ENCODE peak calls at places on chromosomes 2 and 18, in five cellular contexts. D is neuronal stem cell, J is mesenchymal stem cell, S is H1, P is IMR-90. T is an unnamed sample.

GRCh38 chr2:188291617-188292445 is at the start of gene GULP1:
- DNase-seq in D (peak), J (peak), S (peak), P (peak), T (peak)

GRCh38 chr2:168201211-168201610 is 46.2 kb downstream of the STK39 start:
- DNase-seq in D (no peak), J (no peak), S (no peak), P (no peak), T (no peak)

GRCh38 chr2:221705478-221705877 is 133.4 kb upstream of the EPHA4 start:
- DNase-seq in D (no peak), J (no peak), S (no peak), P (no peak), T (no peak)

GRCh38 chr18:40037386-40037785 is 1917.6 kb upstream of the PIK3C3 start:
- DNase-seq in D (no peak), J (no peak), S (no peak), P (no peak), T (no peak)

GRCh38 chr2:203759692-203760365 is 53.4 kb downstream of the CD28 start:
- DNase-seq in D (no peak), J (peak), S (no peak), P (peak), T (no peak)

GRCh38 chr18:72652990-72653593 is 109.0 kb upstream of the CBLN2 start:
- DNase-seq in D (peak), J (peak), S (peak), P (no peak), T (peak)

GRCh38 chr2:71884303-71885042 is 263.2 kb downstream of the CYP26B1 start:
- DNase-seq in D (no peak), J (peak), S (peak), P (peak), T (no peak)

GRCh38 chr18:67200665-67201064 is 315.9 kb downstream of the DSEL start:
- DNase-seq in D (no peak), J (no peak), S (no peak), P (no peak), T (no peak)

GRCh38 chr2:72895759-72896281 is 8.6 kb downstream of the SPR start:
- DNase-seq in D (no peak), J (peak), S (no peak), P (peak), T (no peak)

GRCh38 chr2:40358783-40359182 is 93.1 kb downstream of the SLC8A1 start:
- DNase-seq in D (no peak), J (no peak), S (no peak), P (no peak), T (no peak)

GRCh38 chr2:64643838-64644219 is 9.9 kb downstream of the SERTAD2 start:
- DNase-seq in D (no peak), J (no peak), S (no peak), P (no peak), T (no peak)

GRCh38 chr18:59005266-59005665 is 134.4 kb upstream of the SEC11C start:
- DNase-seq in D (no peak), J (peak), S (peak), P (peak), T (peak)

GRCh38 chr2:234706086-234706485 is 209.2 kb upstream of the ARL4C start:
- DNase-seq in D (no peak), J (no peak), S (no peak), P (no peak), T (no peak)

GRCh38 chr2:171405546-171405945 is 28.2 kb downstream of the METTL8 start:
- DNase-seq in D (no peak), J (no peak), S (no peak), P (no peak), T (no peak)

GRCh38 chr2:43370705-43371104 is 144.3 kb upstream of the ZFP36L2 start:
- DNase-seq in D (no peak), J (peak), S (no peak), P (no peak), T (no peak)

GRCh38 chr2:30666307-30666874 is 140.9 kb downstream of the CAPN13 start:
- DNase-seq in D (no peak), J (peak), S (no peak), P (peak), T (peak)

GRCh38 chr2:65922030-65922429 is 489.6 kb upstream of the SPRED2 start:
- DNase-seq in D (no peak), J (no peak), S (no peak), P (no peak), T (no peak)

GRCh38 chr2:63743170-63743975 is 98.3 kb upstream of the UGP2 start:
- DNase-seq in D (no peak), J (no peak), S (no peak), P (no peak), T (no peak)

GRCh38 chr2:28408764-28409599 is 16.3 kb downstream of the FOSL2 start:
- DNase-seq in D (no peak), J (peak), S (no peak), P (peak), T (no peak)

GRCh38 chr2:49490710-49491109 is 336.4 kb upstream of the FSHR start:
- DNase-seq in D (peak), J (peak), S (peak), P (no peak), T (peak)

GRCh38 chr18:49016648-49017539 is 66.1 kb upstream of the SMAD7 start:
- DNase-seq in D (peak), J (peak), S (peak), P (peak), T (peak)

GRCh38 chr18:31274915-31275314 is 43.0 kb upstream of the DSG1 start:
- DNase-seq in D (no peak), J (peak), S (no peak), P (no peak), T (no peak)

GRCh38 chr2:194166818-194167217 is 1490.2 kb upstream of the SLC39A10 start:
- DNase-seq in D (no peak), J (peak), S (no peak), P (no peak), T (no peak)

GRCh38 chr2:27204566-27204965 is 7.3 kb upstream of the ATRAID start:
- DNase-seq in D (no peak), J (no peak), S (no peak), P (no peak), T (no peak)

GRCh38 chr2:196372811-196373664 is 201.7 kb upstream of the STK17B start:
- DNase-seq in D (no peak), J (no peak), S (no peak), P (no peak), T (no peak)

GRCh38 chr18:46622999-46623398 is 34.0 kb downstream of the LOXHD1 start:
- DNase-seq in D (no peak), J (peak), S (no peak), P (peak), T (no peak)

GRCh38 chr2:183898641-183899040 is 699.7 kb upstream of the ZNF804A start:
- DNase-seq in D (no peak), J (no peak), S (no peak), P (no peak), T (no peak)

GRCh38 chr2:171515672-171516298 is 6.5 kb upstream of the CYBRD1 start:
- DNase-seq in D (no peak), J (peak), S (no peak), P (peak), T (no peak)

GRCh38 chr18:54647176-54647575 is 56.1 kb downstream of the DYNAP start:
- DNase-seq in D (peak), J (peak), S (no peak), P (peak), T (peak)

GRCh38 chr2:191190439-191190838 is 39.6 kb upstream of the STAT4 start:
- DNase-seq in D (no peak), J (no peak), S (no peak), P (no peak), T (no peak)

GRCh38 chr2:100984892-100985307 is 17.2 kb upstream of the RPL31 start:
- DNase-seq in D (peak), J (peak), S (peak), P (peak), T (peak)

GRCh38 chr18:25251127-25251526 is 100.8 kb downstream of the ZNF521 start:
- DNase-seq in D (no peak), J (no peak), S (no peak), P (no peak), T (no peak)

GRCh38 chr2:190455358-190456095 is 47.4 kb downstream of the MFSD6 start:
- DNase-seq in D (no peak), J (no peak), S (no peak), P (no peak), T (no peak)

GRCh38 chr18:55322176-55322735 is 265.7 kb downstream of the TCF4 start:
- DNase-seq in D (peak), J (peak), S (peak), P (peak), T (peak)

GRCh38 chr2:85564144-85564563 is 2.9 kb upstream of the GGCX start:
- DNase-seq in D (no peak), J (no peak), S (no peak), P (no peak), T (no peak)

GRCh38 chr2:151159109-151159690 is 102.5 kb downstream of the RBM43 start:
- DNase-seq in D (no peak), J (no peak), S (no peak), P (peak), T (no peak)

GRCh38 chr2:111190816-111191540 is 70.3 kb downstream of the BCL2L11 start:
- DNase-seq in D (no peak), J (no peak), S (peak), P (no peak), T (no peak)

GRCh38 chr2:148642891-148643416 is 1.6 kb upstream of the EPC2 start:
- DNase-seq in D (no peak), J (peak), S (no peak), P (no peak), T (no peak)

GRCh38 chr18:25345432-25345831 is 6.5 kb downstream of the ZNF521 start:
- DNase-seq in D (no peak), J (no peak), S (no peak), P (peak), T (no peak)

GRCh38 chr2:236720974-236721600 is 151.5 kb downstream of the ACKR3 start:
- DNase-seq in D (no peak), J (no peak), S (no peak), P (no peak), T (no peak)

GRCh38 chr2:236719192-236719635 is 149.6 kb downstream of the ACKR3 start:
- DNase-seq in D (no peak), J (no peak), S (no peak), P (no peak), T (no peak)

GRCh38 chr2:236717719-236718118 is 148.1 kb downstream of the ACKR3 start:
- DNase-seq in D (no peak), J (no peak), S (no peak), P (no peak), T (no peak)

GRCh38 chr2:236717120-236717519 is 147.5 kb downstream of the ACKR3 start:
- DNase-seq in D (no peak), J (no peak), S (no peak), P (no peak), T (no peak)

DNA sequence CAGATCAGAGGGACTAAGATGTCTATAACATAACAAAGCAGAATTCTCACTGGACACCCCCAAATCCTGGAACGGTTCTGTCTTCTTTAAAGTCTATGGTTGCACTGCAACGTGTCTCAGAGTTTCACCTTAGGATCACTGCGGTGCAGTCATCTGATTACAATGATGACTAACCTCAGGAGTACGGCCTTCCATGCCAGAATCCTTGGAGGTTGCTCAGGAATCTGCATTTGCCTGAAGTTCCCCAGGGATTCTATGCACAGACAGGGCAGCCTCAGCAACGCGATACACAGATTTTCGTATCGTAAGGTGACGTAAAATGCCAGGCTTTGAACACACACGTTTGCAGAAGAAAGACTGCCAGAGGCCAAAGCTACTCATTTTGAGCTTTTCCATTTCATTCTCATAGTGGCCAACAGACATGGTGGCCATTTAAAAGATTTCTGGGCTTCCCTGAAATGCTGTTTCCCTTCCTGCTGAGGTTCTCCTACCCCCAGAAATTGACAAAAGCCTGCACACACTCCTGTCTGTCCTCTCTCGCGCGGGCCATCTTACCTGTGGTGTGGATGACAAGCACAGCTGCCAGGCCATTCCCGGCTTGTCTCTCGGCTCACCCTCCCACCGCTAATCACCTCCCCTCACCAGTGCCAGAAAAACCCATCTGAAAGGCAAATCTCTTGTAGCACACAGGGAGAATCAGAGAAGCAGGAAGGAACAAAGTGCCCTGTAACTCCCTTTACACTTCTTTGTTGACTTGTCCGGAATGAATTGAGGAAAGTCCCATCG is 148.8 kb downstream of the ACKR3 start:
- DNase-seq in D (no peak), J (no peak), S (no peak), P (peak), T (no peak)
- H2BK120ac ChIP-seq in D (no peak), J (no peak), S (no peak), P (no peak), T (no peak)

GRCh38 chr2:231709981-231710750 is 1.8 kb downstream of the PTMA start:
- DNase-seq in D (peak), J (peak), S (peak), P (peak), T (peak)
- H4K91ac ChIP-seq in D (no peak), J (peak), S (peak), P (peak), T (no peak)

GRCh38 chr18:37334494-37335125 is 231.0 kb downstream of the CELF4 start:
- DNase-seq in D (peak), J (no peak), S (no peak), P (peak), T (no peak)
- H2BK120ac ChIP-seq in D (no peak), J (no peak), S (no peak), P (no peak), T (no peak)

DNA sequence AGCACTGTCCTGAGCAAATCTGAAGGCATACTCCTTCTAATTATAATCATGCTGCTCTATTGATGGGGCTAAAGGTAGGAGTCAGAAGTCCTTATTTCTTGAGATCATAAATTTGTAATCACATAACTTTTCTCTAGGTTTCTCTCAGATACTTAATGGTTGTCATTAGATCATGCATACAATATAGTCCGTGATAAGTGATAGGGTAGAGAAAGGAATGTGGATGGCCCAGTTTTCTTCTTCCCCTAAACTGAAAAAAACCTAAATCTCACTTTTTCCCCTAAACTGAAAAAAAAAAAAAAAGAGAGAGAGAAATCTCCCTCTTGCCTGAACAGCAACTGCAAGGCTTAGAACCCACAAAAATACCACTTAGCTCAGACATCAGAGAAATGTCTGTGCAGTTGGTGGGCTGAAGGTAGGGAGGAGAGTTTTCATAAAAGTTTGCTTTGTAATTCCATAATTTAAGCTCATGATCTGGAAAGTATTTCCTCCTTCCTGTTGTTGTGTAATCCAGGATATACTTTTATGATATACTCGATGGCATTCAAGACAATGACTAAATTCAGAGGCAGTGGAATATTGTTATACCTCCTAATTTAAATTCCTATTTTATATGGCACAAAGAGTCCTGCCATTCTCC is 79.3 kb upstream of the ITPRID2 start:
- DNase-seq in D (no peak), J (no peak), S (no peak), P (peak), T (no peak)
- H4K91ac ChIP-seq in D (no peak), J (no peak), S (no peak), P (peak), T (no peak)

DNA sequence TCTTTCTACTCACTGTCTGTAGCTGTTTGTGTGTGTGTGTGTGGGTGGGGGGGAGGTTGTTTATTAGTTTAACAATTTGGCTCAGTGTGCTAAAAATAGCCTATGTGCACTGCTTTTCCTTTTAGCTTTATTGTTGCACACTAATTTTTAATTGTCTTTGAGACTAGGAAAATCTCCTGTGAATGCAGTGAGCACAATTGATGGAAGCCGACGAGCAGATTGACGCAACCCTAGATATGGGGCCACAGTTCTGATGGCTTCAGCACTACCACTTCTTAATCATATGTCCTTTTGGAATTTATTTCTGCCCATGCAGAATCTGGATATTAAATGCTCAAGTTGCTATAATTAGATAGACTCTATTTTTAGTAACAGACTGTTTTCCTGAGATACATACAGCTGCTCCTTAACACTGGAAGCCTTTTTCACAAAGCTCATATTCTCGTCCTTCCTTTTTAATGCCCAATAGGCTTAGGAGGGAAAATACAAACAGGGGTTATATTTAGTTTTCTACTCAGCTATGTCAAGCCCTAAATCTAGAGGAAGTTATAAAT is 109.1 kb downstream of the IRS1 start:
- DNase-seq in D (no peak), J (peak), S (no peak), P (peak), T (no peak)
- H2BK120ac ChIP-seq in D (no peak), J (no peak), S (no peak), P (no peak), T (no peak)

DNA sequence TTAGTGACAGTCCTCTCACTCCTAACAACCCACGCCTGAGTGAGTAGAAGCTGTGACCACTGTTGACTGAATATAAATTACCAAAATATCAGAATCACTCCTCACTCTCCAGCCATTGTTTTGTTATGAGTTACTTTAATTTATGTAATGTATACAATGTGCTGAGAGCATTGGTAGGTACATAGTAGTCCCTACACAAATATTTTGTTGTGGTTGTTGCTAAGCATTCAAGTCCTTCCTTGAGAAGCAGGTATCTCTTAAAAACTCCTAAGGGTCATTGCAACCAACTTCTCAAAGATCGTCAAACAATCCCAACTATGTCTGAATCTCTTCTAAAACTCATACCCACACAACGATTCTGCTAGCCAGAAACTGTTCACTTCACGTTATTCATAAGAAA is 476.8 kb upstream of the TNP1 start:
- DNase-seq in D (no peak), J (no peak), S (no peak), P (no peak), T (no peak)
- H4K91ac ChIP-seq in D (no peak), J (no peak), S (no peak), P (peak), T (no peak)

GRCh38 chr2:15939556-15939853 is 845 bp upstream of the MYCN start:
- DNase-seq in D (no peak), J (no peak), S (no peak), P (no peak), T (peak)
- H2BK120ac ChIP-seq in D (no peak), J (no peak), S (peak), P (no peak), T (no peak)

DNA sequence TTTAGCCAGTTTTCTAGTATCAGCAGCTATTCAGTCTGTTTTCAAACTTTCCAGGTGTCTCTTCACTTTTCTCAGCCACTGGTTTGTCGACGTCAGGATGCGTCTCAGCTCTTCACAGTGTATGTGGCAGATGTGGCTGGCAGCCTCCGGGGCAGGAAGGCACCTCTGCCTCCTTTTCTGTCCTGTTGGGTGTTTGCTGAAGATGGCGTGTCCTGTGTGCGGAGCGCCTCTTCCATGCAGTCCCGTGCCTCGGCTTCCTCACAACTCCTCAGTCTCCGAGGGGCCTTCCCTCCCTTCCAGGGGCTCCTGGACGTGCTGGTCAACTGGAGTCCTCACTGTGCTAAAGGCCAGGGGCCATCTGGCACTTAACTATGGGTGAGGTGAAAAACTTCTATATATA is 65.4 kb upstream of the PXDN start:
- DNase-seq in D (no peak), J (no peak), S (no peak), P (no peak), T (no peak)
- H4K91ac ChIP-seq in D (no peak), J (no peak), S (no peak), P (no peak), T (no peak)

DNA sequence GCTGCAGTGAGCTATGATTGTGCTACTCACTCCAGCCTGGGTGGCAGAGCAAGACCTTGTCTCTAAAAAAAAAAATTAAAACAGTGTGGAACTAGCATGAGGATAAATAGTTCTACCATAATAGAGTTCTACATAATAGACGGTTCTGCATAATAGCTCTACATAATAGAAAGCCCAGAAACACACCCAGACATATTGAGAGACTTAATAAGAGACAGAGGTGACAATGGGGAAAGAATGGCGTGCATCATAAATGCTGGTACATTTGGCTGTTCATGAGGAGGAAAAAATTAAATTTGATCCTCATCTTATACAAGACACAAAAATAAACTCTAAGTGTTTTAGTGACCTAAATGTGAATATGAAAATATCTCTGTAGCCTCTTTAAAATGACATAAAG is 58.5 kb downstream of the PTRHD1 start:
- DNase-seq in D (no peak), J (no peak), S (no peak), P (no peak), T (no peak)
- H2BK120ac ChIP-seq in D (no peak), J (no peak), S (no peak), P (no peak), T (no peak)